ENCODE peak calls at places on chromosomes 16 and 17, in five cellular contexts. W is right lobe of liver, R is sciatic nerve, B is memory B cell, V is SK-N-SH treated with all-trans-retinoic acid at 6 μM for 48 hours. D is an unnamed sample.

GRCh38 chr17:48194097-48194550 is 86.6 kb downstream of the SNX11 start:
- ATAC-seq in W (no peak), R (no peak), B (no peak), V (no peak), D (no peak)

GRCh38 chr16:69839240-69839688 is 77.1 kb downstream of the WWP2 start:
- ATAC-seq in W (peak), R (peak), B (no peak), V (no peak), D (no peak)

GRCh38 chr17:29263916-29264315 is 17.3 kb downstream of the CRYBA1 start:
- ATAC-seq in W (no peak), R (no peak), B (no peak), V (no peak), D (no peak)

GRCh38 chr16:50742521-50743150 is 750 bp downstream of the CYLD start:
- ATAC-seq in W (peak), R (no peak), B (peak), V (no peak), D (no peak)

GRCh38 chr17:21370430-21370829 is 5.7 kb upstream of the KCNJ12 start:
- ATAC-seq in W (no peak), R (no peak), B (no peak), V (no peak), D (no peak)

GRCh38 chr17:63381101-63381729 is 64.9 kb downstream of the CYB561 start:
- ATAC-seq in W (no peak), R (no peak), B (no peak), V (peak), D (no peak)

GRCh38 chr17:7748098-7748775 is 30.7 kb downstream of the DNAH2 start:
- ATAC-seq in W (no peak), R (no peak), B (no peak), V (peak), D (no peak)

GRCh38 chr17:77356690-77357201 is 216.0 kb downstream of the SEC14L1 start:
- ATAC-seq in W (no peak), R (no peak), B (no peak), V (no peak), D (no peak)

GRCh38 chr17:27968206-27968732 is 74.2 kb upstream of the NLK start:
- ATAC-seq in W (peak), R (no peak), B (no peak), V (no peak), D (no peak)

GRCh38 chr17:55249861-55250260 is 14.9 kb upstream of the HLF start:
- ATAC-seq in W (no peak), R (no peak), B (no peak), V (no peak), D (no peak)

GRCh38 chr16:84555418-84556196 is 51.1 kb upstream of the MEAK7 start:
- ATAC-seq in W (no peak), R (no peak), B (peak), V (no peak), D (no peak)

GRCh38 chr17:4206945-4207344 is 56.8 kb downstream of the ANKFY1 start:
- ATAC-seq in W (no peak), R (no peak), B (peak), V (no peak), D (no peak)

GRCh38 chr16:87653234-87653633 is 50.9 kb downstream of the JPH3 start:
- ATAC-seq in W (no peak), R (no peak), B (no peak), V (peak), D (no peak)

GRCh38 chr16:9275816-9276354 is 184.4 kb downstream of the HAPSTR1 start:
- ATAC-seq in W (no peak), R (no peak), B (no peak), V (no peak), D (no peak)

GRCh38 chr16:3161235-3162018 is 26.6 kb upstream of the OR1F1 start:
- ATAC-seq in W (no peak), R (no peak), B (no peak), V (no peak), D (no peak)

GRCh38 chr16:30997887-30998711 is 12.3 kb downstream of the STX1B start:
- ATAC-seq in W (no peak), R (peak), B (no peak), V (peak), D (no peak)

GRCh38 chr17:82200135-82200534 is 12.5 kb downstream of the CCDC57 start:
- ATAC-seq in W (no peak), R (no peak), B (no peak), V (no peak), D (no peak)

GRCh38 chr17:69401251-69401650 is 13.2 kb upstream of the MAP2K6 start:
- ATAC-seq in W (no peak), R (no peak), B (no peak), V (no peak), D (no peak)

GRCh38 chr16:70769131-70769530 is 31.8 kb downstream of the VAC14 start:
- ATAC-seq in W (no peak), R (no peak), B (no peak), V (no peak), D (no peak)

GRCh38 chr17:20074001-20074400 is 64.8 kb downstream of the SPECC1 start:
- ATAC-seq in W (no peak), R (peak), B (no peak), V (no peak), D (no peak)